ENCODE peak calls at places on chromosome 20, in six cellular contexts. One of them, this sample, is unnamed.

GRCh38 chr20:46520976-46521579 is 7.7 kb upstream of the ZNF334 start:
- DNase-seq in cardiac muscle cell: peak; percentile 68
- DNase-seq in NCI-H2081: peak; percentile 53
- DNase-seq in naive thymus-derived CD4-positive, alpha-beta T cell: no peak
- DNase-seq in ecto neural progenitor cell: peak; percentile 77
- DNase-seq in Right ventricle myocardium inferior: no peak
- DNase-seq in this sample: no peak

GRCh38 chr20:54114109-54114508 is 43.7 kb upstream of the BCAS1 start:
- DNase-seq in cardiac muscle cell: no peak
- DNase-seq in NCI-H2081: no peak
- DNase-seq in naive thymus-derived CD4-positive, alpha-beta T cell: no peak
- DNase-seq in ecto neural progenitor cell: no peak
- DNase-seq in Right ventricle myocardium inferior: no peak
- DNase-seq in this sample: no peak

GRCh38 chr20:52104546-52105044 is 87.0 kb downstream of the ZFP64 start:
- DNase-seq in cardiac muscle cell: peak; percentile 13
- DNase-seq in NCI-H2081: no peak
- DNase-seq in naive thymus-derived CD4-positive, alpha-beta T cell: no peak
- DNase-seq in ecto neural progenitor cell: peak; percentile 73
- DNase-seq in Right ventricle myocardium inferior: peak; percentile 39
- DNase-seq in this sample: no peak

GRCh38 chr20:47950103-47950502 is 164.8 kb upstream of the SULF2 start:
- DNase-seq in cardiac muscle cell: peak; percentile 53
- DNase-seq in NCI-H2081: no peak
- DNase-seq in naive thymus-derived CD4-positive, alpha-beta T cell: no peak
- DNase-seq in ecto neural progenitor cell: no peak
- DNase-seq in Right ventricle myocardium inferior: no peak
- DNase-seq in this sample: no peak

GRCh38 chr20:23622839-23623343 is 14.9 kb downstream of the CST3 start:
- DNase-seq in cardiac muscle cell: no peak
- DNase-seq in NCI-H2081: no peak
- DNase-seq in naive thymus-derived CD4-positive, alpha-beta T cell: no peak
- DNase-seq in ecto neural progenitor cell: peak; percentile 19
- DNase-seq in Right ventricle myocardium inferior: peak; percentile 84
- DNase-seq in this sample: peak; percentile 77

GRCh38 chr20:58481541-58482021 is 33.6 kb downstream of the APCDD1L start:
- DNase-seq in cardiac muscle cell: peak; percentile 44
- DNase-seq in NCI-H2081: no peak
- DNase-seq in naive thymus-derived CD4-positive, alpha-beta T cell: peak; percentile 19
- DNase-seq in ecto neural progenitor cell: peak; percentile 82
- DNase-seq in Right ventricle myocardium inferior: no peak
- DNase-seq in this sample: no peak

GRCh38 chr20:41091926-41092325 is 45.4 kb upstream of the PLCG1 start:
- DNase-seq in cardiac muscle cell: no peak
- DNase-seq in NCI-H2081: no peak
- DNase-seq in naive thymus-derived CD4-positive, alpha-beta T cell: no peak
- DNase-seq in ecto neural progenitor cell: no peak
- DNase-seq in Right ventricle myocardium inferior: no peak
- DNase-seq in this sample: no peak

GRCh38 chr20:59141818-59142581 is 21.6 kb upstream of the ZNF831 start:
- DNase-seq in cardiac muscle cell: peak; percentile 58
- DNase-seq in NCI-H2081: no peak
- DNase-seq in naive thymus-derived CD4-positive, alpha-beta T cell: no peak
- DNase-seq in ecto neural progenitor cell: no peak
- DNase-seq in Right ventricle myocardium inferior: no peak
- DNase-seq in this sample: no peak

GRCh38 chr20:6863355-6863754 is 95.9 kb downstream of the BMP2 start:
- DNase-seq in cardiac muscle cell: no peak
- DNase-seq in NCI-H2081: no peak
- DNase-seq in naive thymus-derived CD4-positive, alpha-beta T cell: no peak
- DNase-seq in ecto neural progenitor cell: no peak
- DNase-seq in Right ventricle myocardium inferior: no peak
- DNase-seq in this sample: no peak

GRCh38 chr20:3408251-3408637 is 775 bp upstream of the DNAAF9 start:
- DNase-seq in cardiac muscle cell: no peak
- DNase-seq in NCI-H2081: no peak
- DNase-seq in naive thymus-derived CD4-positive, alpha-beta T cell: no peak
- DNase-seq in ecto neural progenitor cell: no peak
- DNase-seq in Right ventricle myocardium inferior: no peak
- DNase-seq in this sample: no peak

GRCh38 chr20:60481742-60482133 is 523.5 kb downstream of the CDH26 start:
- DNase-seq in cardiac muscle cell: no peak
- DNase-seq in NCI-H2081: no peak
- DNase-seq in naive thymus-derived CD4-positive, alpha-beta T cell: no peak
- DNase-seq in ecto neural progenitor cell: no peak
- DNase-seq in Right ventricle myocardium inferior: no peak
- DNase-seq in this sample: no peak

GRCh38 chr20:10652660-10653191 is 21.1 kb downstream of the JAG1 start:
- DNase-seq in cardiac muscle cell: peak; percentile 63
- DNase-seq in NCI-H2081: no peak
- DNase-seq in naive thymus-derived CD4-positive, alpha-beta T cell: no peak
- DNase-seq in ecto neural progenitor cell: no peak
- DNase-seq in Right ventricle myocardium inferior: no peak
- DNase-seq in this sample: no peak

GRCh38 chr20:43508106-43508505 is 609 bp downstream of the L3MBTL1 start:
- DNase-seq in cardiac muscle cell: no peak
- DNase-seq in NCI-H2081: no peak
- DNase-seq in naive thymus-derived CD4-positive, alpha-beta T cell: no peak
- DNase-seq in ecto neural progenitor cell: peak; percentile 49
- DNase-seq in Right ventricle myocardium inferior: no peak
- DNase-seq in this sample: no peak

GRCh38 chr20:346640-347316 is at the start of gene NRSN2:
- DNase-seq in cardiac muscle cell: peak; percentile 79
- DNase-seq in NCI-H2081: peak; percentile 63
- DNase-seq in naive thymus-derived CD4-positive, alpha-beta T cell: no peak
- DNase-seq in ecto neural progenitor cell: peak; percentile 81
- DNase-seq in Right ventricle myocardium inferior: no peak
- DNase-seq in this sample: peak; percentile 76

GRCh38 chr20:52340036-52340634 is 148.6 kb upstream of the ZFP64 start:
- DNase-seq in cardiac muscle cell: no peak
- DNase-seq in NCI-H2081: no peak
- DNase-seq in naive thymus-derived CD4-positive, alpha-beta T cell: no peak
- DNase-seq in ecto neural progenitor cell: no peak
- DNase-seq in Right ventricle myocardium inferior: no peak
- DNase-seq in this sample: no peak

GRCh38 chr20:20837574-20838021 is 125.2 kb upstream of the RALGAPA2 start:
- DNase-seq in cardiac muscle cell: peak; percentile 62
- DNase-seq in NCI-H2081: peak; percentile 75
- DNase-seq in naive thymus-derived CD4-positive, alpha-beta T cell: peak; percentile 4
- DNase-seq in ecto neural progenitor cell: peak; percentile 72
- DNase-seq in Right ventricle myocardium inferior: peak; percentile 73
- DNase-seq in this sample: peak; percentile 63

GRCh38 chr20:54113553-54113952 is 43.2 kb upstream of the BCAS1 start:
- DNase-seq in cardiac muscle cell: no peak
- DNase-seq in NCI-H2081: no peak
- DNase-seq in naive thymus-derived CD4-positive, alpha-beta T cell: no peak
- DNase-seq in ecto neural progenitor cell: no peak
- DNase-seq in Right ventricle myocardium inferior: no peak
- DNase-seq in this sample: no peak

GRCh38 chr20:31718952-31719643 is 3.6 kb downstream of the BCL2L1 start:
- DNase-seq in cardiac muscle cell: no peak
- DNase-seq in NCI-H2081: no peak
- DNase-seq in naive thymus-derived CD4-positive, alpha-beta T cell: no peak
- DNase-seq in ecto neural progenitor cell: no peak
- DNase-seq in Right ventricle myocardium inferior: no peak
- DNase-seq in this sample: no peak

GRCh38 chr20:50467618-50468373 is 42.4 kb upstream of the PTPN1 start:
- DNase-seq in cardiac muscle cell: peak; percentile 39
- DNase-seq in NCI-H2081: no peak
- DNase-seq in naive thymus-derived CD4-positive, alpha-beta T cell: peak; percentile 22
- DNase-seq in ecto neural progenitor cell: no peak
- DNase-seq in Right ventricle myocardium inferior: no peak
- DNase-seq in this sample: no peak

GRCh38 chr20:25237610-25238318 is 10.1 kb upstream of the PYGB start:
- DNase-seq in cardiac muscle cell: no peak
- DNase-seq in NCI-H2081: no peak
- DNase-seq in naive thymus-derived CD4-positive, alpha-beta T cell: no peak
- DNase-seq in ecto neural progenitor cell: no peak
- DNase-seq in Right ventricle myocardium inferior: no peak
- DNase-seq in this sample: no peak

GRCh38 chr20:61119263-61119662 is 132.8 kb upstream of the CDH4 start:
- DNase-seq in cardiac muscle cell: no peak
- DNase-seq in NCI-H2081: no peak
- DNase-seq in naive thymus-derived CD4-positive, alpha-beta T cell: no peak
- DNase-seq in ecto neural progenitor cell: no peak
- DNase-seq in Right ventricle myocardium inferior: no peak
- DNase-seq in this sample: no peak

GRCh38 chr20:22863881-22864280 is 171.2 kb upstream of the SSTR4 start:
- DNase-seq in cardiac muscle cell: peak; percentile 3
- DNase-seq in NCI-H2081: no peak
- DNase-seq in naive thymus-derived CD4-positive, alpha-beta T cell: no peak
- DNase-seq in ecto neural progenitor cell: no peak
- DNase-seq in Right ventricle myocardium inferior: no peak
- DNase-seq in this sample: no peak

GRCh38 chr20:3652217-3652616 is 11.0 kb downstream of the GFRA4 start:
- DNase-seq in cardiac muscle cell: no peak
- DNase-seq in NCI-H2081: no peak
- DNase-seq in naive thymus-derived CD4-positive, alpha-beta T cell: no peak
- DNase-seq in ecto neural progenitor cell: no peak
- DNase-seq in Right ventricle myocardium inferior: no peak
- DNase-seq in this sample: no peak

GRCh38 chr20:32130352-32130751 is 20.8 kb downstream of the TM9SF4 start:
- DNase-seq in cardiac muscle cell: no peak
- DNase-seq in NCI-H2081: no peak
- DNase-seq in naive thymus-derived CD4-positive, alpha-beta T cell: no peak
- DNase-seq in ecto neural progenitor cell: no peak
- DNase-seq in Right ventricle myocardium inferior: no peak
- DNase-seq in this sample: no peak

GRCh38 chr20:50680106-50680960 is 11.0 kb downstream of the RIPOR3 start:
- DNase-seq in cardiac muscle cell: no peak
- DNase-seq in NCI-H2081: no peak
- DNase-seq in naive thymus-derived CD4-positive, alpha-beta T cell: no peak
- DNase-seq in ecto neural progenitor cell: no peak
- DNase-seq in Right ventricle myocardium inferior: no peak
- DNase-seq in this sample: peak; percentile 60

GRCh38 chr20:45890997-45891983 is at the start of the genes CTSA and NEURL2:
- DNase-seq in cardiac muscle cell: peak; percentile 96
- DNase-seq in NCI-H2081: peak; percentile 78
- DNase-seq in naive thymus-derived CD4-positive, alpha-beta T cell: peak; percentile 80
- DNase-seq in ecto neural progenitor cell: peak; percentile 91
- DNase-seq in Right ventricle myocardium inferior: peak; percentile 98
- DNase-seq in this sample: peak; percentile 98

GRCh38 chr20:5168582-5169396 is 42.0 kb downstream of the CDS2 start:
- DNase-seq in cardiac muscle cell: no peak
- DNase-seq in NCI-H2081: no peak
- DNase-seq in naive thymus-derived CD4-positive, alpha-beta T cell: no peak
- DNase-seq in ecto neural progenitor cell: no peak
- DNase-seq in Right ventricle myocardium inferior: no peak
- DNase-seq in this sample: peak; percentile 43

GRCh38 chr20:36085686-36086267 is 68.8 kb upstream of the EPB41L1 start:
- DNase-seq in cardiac muscle cell: no peak
- DNase-seq in NCI-H2081: no peak
- DNase-seq in naive thymus-derived CD4-positive, alpha-beta T cell: no peak
- DNase-seq in ecto neural progenitor cell: no peak
- DNase-seq in Right ventricle myocardium inferior: no peak
- DNase-seq in this sample: no peak

GRCh38 chr20:24379116-24379927 is 90.1 kb upstream of the SYNDIG1 start:
- DNase-seq in cardiac muscle cell: no peak
- DNase-seq in NCI-H2081: no peak
- DNase-seq in naive thymus-derived CD4-positive, alpha-beta T cell: no peak
- DNase-seq in ecto neural progenitor cell: peak; percentile 37
- DNase-seq in Right ventricle myocardium inferior: peak; percentile 74
- DNase-seq in this sample: peak; percentile 59

This sample was measured in left ventricle myocardium superior.